ENCODE peak calls at places on chromosomes 3 and 15, in five cellular contexts. One of them, this sample, is unnamed.
A peak's percentile ranks its signal among the peaks of the same experiment; 100 is the strongest.

GRCh38 chr15:31435891-31436628 is 109.4 kb downstream of the KLF13 start:
- DNase-seq in MCF 10A: peak; percentile 72
- DNase-seq in M059J: no peak
- DNase-seq in occipital lobe: no peak
- DNase-seq in endothelial cell: no peak
- DNase-seq in this sample: no peak

GRCh38 chr15:54082836-54083492 is 104.7 kb downstream of the UNC13C start:
- DNase-seq in MCF 10A: peak; percentile 25
- DNase-seq in occipital lobe: no peak
- DNase-seq in endothelial cell: peak; percentile 28
- DNase-seq in M059J: no peak
- DNase-seq in this sample: peak; percentile 38

GRCh38 chr3:37271636-37272035 is 97.3 kb upstream of the LRRFIP2 start:
- DNase-seq in occipital lobe: no peak
- DNase-seq in M059J: no peak
- DNase-seq in MCF 10A: no peak
- DNase-seq in endothelial cell: no peak
- DNase-seq in this sample: no peak

GRCh38 chr3:95883801-95884200 is 930.6 kb upstream of the EPHA6 start:
- DNase-seq in occipital lobe: no peak
- DNase-seq in MCF 10A: no peak
- DNase-seq in endothelial cell: no peak
- DNase-seq in M059J: no peak
- DNase-seq in this sample: no peak

GRCh38 chr3:143562789-143563188 is 285.5 kb downstream of the SLC9A9 start:
- DNase-seq in endothelial cell: no peak
- DNase-seq in MCF 10A: no peak
- DNase-seq in occipital lobe: no peak
- DNase-seq in M059J: no peak
- DNase-seq in this sample: no peak

GRCh38 chr3:187804120-187805106 is 59.1 kb upstream of the BCL6 start:
- DNase-seq in M059J: no peak
- DNase-seq in occipital lobe: no peak
- DNase-seq in endothelial cell: no peak
- DNase-seq in MCF 10A: no peak
- DNase-seq in this sample: no peak

GRCh38 chr15:48331796-48332641 is 790 bp downstream of the DUT start:
- DNase-seq in endothelial cell: peak; percentile 48
- DNase-seq in occipital lobe: peak; percentile 80
- DNase-seq in M059J: no peak
- DNase-seq in MCF 10A: peak; percentile 78
- DNase-seq in this sample: peak; percentile 68

GRCh38 chr3:157276801-157277200 is 116.9 kb upstream of the CCNL1 start:
- DNase-seq in occipital lobe: no peak
- DNase-seq in MCF 10A: no peak
- DNase-seq in endothelial cell: no peak
- DNase-seq in M059J: no peak
- DNase-seq in this sample: no peak

GRCh38 chr3:136042608-136043221 is 77.2 kb downstream of the PPP2R3A start:
- DNase-seq in M059J: peak; percentile 75
- DNase-seq in endothelial cell: no peak
- DNase-seq in MCF 10A: peak; percentile 65
- DNase-seq in occipital lobe: no peak
- DNase-seq in this sample: no peak

GRCh38 chr3:58308728-58309127 is 2.4 kb downstream of the HTD2 start:
- DNase-seq in MCF 10A: no peak
- DNase-seq in M059J: no peak
- DNase-seq in endothelial cell: no peak
- DNase-seq in occipital lobe: no peak
- DNase-seq in this sample: no peak